ENCODE peak calls at places on chromosomes 13 and 19, in four cellular contexts. R is NCI-H345; J is activated CD4-positive, alpha-beta T cell treated with anti-CD3 and anti-CD28 coated beads for 1 hour; E is tibial nerve. Z is an unnamed sample.
A peak's percentile ranks its signal among the peaks of the same experiment; 100 is the strongest.

GRCh38 chr19:53864308-53864836 is 3.3 kb upstream of the MYADM start:
- DNase-seq in E (no peak), R (no peak), J (no peak), Z (no peak)

GRCh38 chr13:34076943-34077703 is 259.2 kb downstream of the RFC3 start:
- DNase-seq in R (peak; percentile 23), E (no peak), J (no peak), Z (no peak)

GRCh38 chr19:45104658-45105384 is 11.8 kb downstream of the PPP1R37 start:
- DNase-seq in R (no peak), E (no peak), J (no peak), Z (no peak)

GRCh38 chr19:32646556-32646955 is 28.4 kb downstream of the ANKRD27 start:
- DNase-seq in J (no peak), E (no peak), R (no peak), Z (no peak)

GRCh38 chr19:43525836-43526771 is 897 bp downstream of the ETHE1 start:
- DNase-seq in J (no peak), R (no peak), E (no peak), Z (no peak)

GRCh38 chr13:59513686-59514085 is 650.0 kb downstream of the DIAPH3 start:
- DNase-seq in E (no peak), J (no peak), R (no peak), Z (no peak)

GRCh38 chr19:10603084-10603872 is 16.2 kb upstream of the AP1M2 start:
- DNase-seq in J (peak; percentile 80), R (no peak), E (no peak), Z (no peak)

GRCh38 chr19:4061178-4061682 is 5.5 kb downstream of the ZBTB7A start:
- DNase-seq in E (peak; percentile 83), J (no peak), R (no peak), Z (peak; percentile 46)

GRCh38 chr19:35251456-35251855 is 2.7 kb downstream of the LSR start:
- DNase-seq in E (no peak), J (no peak), R (no peak), Z (no peak)

GRCh38 chr19:18063463-18063862 is 23.3 kb downstream of the IL12RB1 start:
- DNase-seq in J (no peak), E (no peak), R (no peak), Z (no peak)

GRCh38 chr19:44757735-44758505 is 9.4 kb downstream of the BCL3 start:
- DNase-seq in E (peak; percentile 69), R (no peak), J (no peak), Z (no peak)

GRCh38 chr13:113351514-113352026 is 12.4 kb downstream of the GRTP1 start:
- DNase-seq in E (no peak), R (no peak), J (no peak), Z (no peak)

GRCh38 chr13:95485045-95485517 is 67.4 kb upstream of the CLDN10 start:
- DNase-seq in J (no peak), E (no peak), R (no peak), Z (no peak)

GRCh38 chr13:30376426-30377311 is 45.6 kb upstream of the UBE2L5 start:
- DNase-seq in J (peak; percentile 60), R (peak; percentile 44), E (no peak), Z (no peak)

GRCh38 chr19:49932041-49932451 is 2.7 kb upstream of the NUP62 start:
- DNase-seq in R (no peak), E (no peak), J (no peak), Z (no peak)

GRCh38 chr13:28544026-28544425 is 49.1 kb upstream of the FLT1 start:
- DNase-seq in J (no peak), E (no peak), R (no peak), Z (no peak)

GRCh38 chr19:4802711-4803110 is 11.2 kb downstream of the FEM1A start:
- DNase-seq in R (no peak), J (no peak), E (no peak), Z (no peak)

GRCh38 chr13:66933994-66934393 is 296.1 kb downstream of the PCDH9 start:
- DNase-seq in E (no peak), R (no peak), J (no peak), Z (no peak)

GRCh38 chr13:84641491-84641890 is 759.2 kb upstream of the SLITRK1 start:
- DNase-seq in J (no peak), E (no peak), R (no peak), Z (no peak)

GRCh38 chr13:50323440-50324070 is 308.3 kb downstream of the KCNRG start:
- DNase-seq in R (no peak), J (no peak), E (no peak), Z (no peak)

Z was measured in thoracic aorta.